ENCODE peak calls at places on chromosomes 6 and 20, in five cellular contexts. W is fibroblast of pulmonary artery; E is naive thymus-derived CD4-positive, alpha-beta T cell; R is SJSA1; N is lung. M is an unnamed sample.

GRCh38 chr6:131966443-131966842 is 15.3 kb upstream of the CCN2 start:
- DNase-seq in W (no peak), E (no peak), R (peak; percentile 30), N (peak; percentile 48), M (no peak)

GRCh38 chr6:85579581-85579980 is 14.1 kb downstream of the SNX14 start:
- DNase-seq in W (no peak), E (no peak), R (no peak), N (no peak), M (no peak)

GRCh38 chr6:53646606-53647005 is 18.9 kb downstream of the KLHL31 start:
- DNase-seq in W (no peak), E (no peak), R (no peak), N (no peak), M (no peak)

GRCh38 chr20:2150660-2151059 is 49.0 kb downstream of the STK35 start:
- DNase-seq in W (no peak), E (no peak), R (no peak), N (no peak), M (no peak)

GRCh38 chr6:37171141-37171969 is 1.4 kb downstream of the PIM1 start:
- DNase-seq in W (peak; percentile 33), E (peak; percentile 24), R (peak; percentile 44), N (peak; percentile 46), M (peak; percentile 43)

GRCh38 chr20:41476013-41476441 is 109.4 kb upstream of the EMILIN3 start:
- DNase-seq in W (peak; percentile 63), E (no peak), R (no peak), N (no peak), M (no peak)

GRCh38 chr6:83966539-83966938 is 67.0 kb upstream of the MRAP2 start:
- DNase-seq in W (no peak), E (no peak), R (no peak), N (no peak), M (no peak)

GRCh38 chr6:98976674-98977365 is 29.1 kb upstream of the FBXL4 start:
- DNase-seq in W (no peak), E (no peak), R (no peak), N (no peak), M (no peak)

GRCh38 chr6:72689107-72689954 is 67.5 kb downstream of the KCNQ5 start:
- DNase-seq in W (peak; percentile 7), E (no peak), R (no peak), N (no peak), M (no peak)

GRCh38 chr6:157096105-157096504 is 227.2 kb downstream of the TMEM242 start:
- DNase-seq in W (no peak), E (no peak), R (no peak), N (no peak), M (no peak)

GRCh38 chr20:37297066-37297736 is 7.7 kb downstream of the MANBAL start:
- DNase-seq in W (peak; percentile 73), E (no peak), R (no peak), N (no peak), M (peak; percentile 54)

GRCh38 chr20:44706371-44707258 is 8.6 kb upstream of the CCN5 start:
- DNase-seq in W (peak; percentile 33), E (no peak), R (no peak), N (no peak), M (no peak)

GRCh38 chr6:11525468-11526155 is 11.9 kb upstream of the TMEM170B start:
- DNase-seq in W (peak; percentile 72), E (no peak), R (no peak), N (peak; percentile 53), M (no peak)

GRCh38 chr6:166642646-166643045 is 15.6 kb upstream of the RPS6KA2 start:
- DNase-seq in W (no peak), E (no peak), R (no peak), N (no peak), M (no peak)

GRCh38 chr6:89950446-89950845 is 56.2 kb downstream of the GJA10 start:
- DNase-seq in W (no peak), E (no peak), R (no peak), N (no peak), M (no peak)

GRCh38 chr20:59623583-59623982 is 19.2 kb downstream of the PHACTR3 start:
- DNase-seq in W (no peak), E (no peak), R (no peak), N (no peak), M (no peak)

GRCh38 chr20:63538204-63539091 is 1.3 kb upstream of the PTK6 start:
- DNase-seq in W (peak; percentile 38), E (no peak), R (no peak), N (peak; percentile 81), M (no peak)

GRCh38 chr6:100906325-100906724 is 25.2 kb upstream of the ASCC3 start:
- DNase-seq in W (no peak), E (no peak), R (no peak), N (no peak), M (no peak)

GRCh38 chr20:2849529-2849928 is 9.0 kb downstream of the VPS16 start:
- DNase-seq in W (no peak), E (no peak), R (no peak), N (no peak), M (no peak)

GRCh38 chr6:44285552-44286284 is 15.5 kb downstream of the TMEM151B start:
- DNase-seq in W (peak; percentile 46), E (no peak), R (no peak), N (no peak), M (peak; percentile 46)

GRCh38 chr6:139531148-139531547 is 156.7 kb upstream of the CITED2 start:
- DNase-seq in W (no peak), E (no peak), R (peak; percentile 37), N (no peak), M (no peak)

GRCh38 chr6:148085651-148086321 is 256.9 kb upstream of the SASH1 start:
- DNase-seq in W (no peak), E (no peak), R (no peak), N (no peak), M (no peak)

GRCh38 chr6:91708534-91708933 is 1121.7 kb upstream of the MAP3K7 start:
- DNase-seq in W (no peak), E (no peak), R (peak; percentile 4), N (no peak), M (no peak)

GRCh38 chr6:44245912-44246662 is 814 bp upstream of the HSP90AB1 start:
- DNase-seq in W (peak; percentile 83), E (peak; percentile 83), R (peak; percentile 86), N (peak; percentile 91), M (peak; percentile 91)

GRCh38 chr20:59015812-59016711 is 3.2 kb upstream of the TUBB1 start:
- DNase-seq in W (no peak), E (no peak), R (no peak), N (peak; percentile 21), M (no peak)

GRCh38 chr6:13990830-13991229 is 66.1 kb downstream of the RNF182 start:
- DNase-seq in W (no peak), E (no peak), R (no peak), N (no peak), M (no peak)

GRCh38 chr6:158879180-158879579 is 60.0 kb upstream of the EZR start:
- DNase-seq in W (no peak), E (no peak), R (no peak), N (no peak), M (no peak)

GRCh38 chr6:122207794-122208193 is 191.7 kb upstream of the HSF2 start:
- DNase-seq in W (peak; percentile 2), E (no peak), R (no peak), N (no peak), M (no peak)

GRCh38 chr20:16446246-16446645 is 127.0 kb downstream of the KIF16B start:
- DNase-seq in W (no peak), E (no peak), R (no peak), N (no peak), M (no peak)

GRCh38 chr6:167573461-167574215 is 248.8 kb downstream of the TTLL2 start:
- DNase-seq in W (peak; percentile 86), E (no peak), R (peak; percentile 65), N (peak; percentile 27), M (no peak)

GRCh38 chr20:44748005-44748370 is 2.3 kb downstream of the KCNK15 start:
- DNase-seq in W (no peak), E (no peak), R (no peak), N (no peak), M (no peak)

GRCh38 chr6:121247386-121247785 is 86.9 kb downstream of the TBC1D32 start:
- DNase-seq in W (peak; percentile 24), E (no peak), R (no peak), N (no peak), M (peak; percentile 40)

GRCh38 chr20:19497064-19497463 is 261.0 kb upstream of the RIN2 start:
- DNase-seq in W (peak; percentile 3), E (no peak), R (peak; percentile 30), N (no peak), M (no peak)

GRCh38 chr6:28658475-28659249 is 133.0 kb downstream of the GPX5 start:
- DNase-seq in W (no peak), E (no peak), R (peak; percentile 52), N (no peak), M (peak; percentile 22)
- H3K4me3 ChIP-seq in W (peak overlapping the region; percentile 57), E (peak overlapping the region; percentile 45), R (peak overlapping the region; percentile 37), N (no peak overlapping the region), M (peak overlapping the region; percentile 94)

DNA sequence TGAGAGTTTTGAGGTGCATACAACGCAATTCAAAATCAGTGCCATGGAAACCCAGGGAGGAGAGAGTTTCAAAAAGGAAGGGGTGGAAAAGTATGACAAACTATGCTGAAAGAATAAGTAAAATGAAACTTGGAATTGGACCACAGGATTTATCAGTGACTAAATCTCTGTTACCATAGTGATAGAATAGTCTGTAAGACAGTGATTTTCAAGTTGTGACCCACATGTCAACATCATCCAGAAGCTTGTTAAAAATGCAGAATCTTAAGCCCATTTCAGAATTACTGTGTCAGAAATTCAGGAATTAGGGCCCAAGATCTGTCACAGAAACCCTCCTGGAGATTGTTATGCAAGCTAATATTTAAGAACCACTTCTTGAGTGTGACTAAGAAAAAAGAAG is 417.7 kb upstream of the JAG1 start:
- DNase-seq in W (peak; percentile 8), E (no peak), R (no peak), N (no peak), M (peak; percentile 17)
- H3K4me3 ChIP-seq in W (no peak overlapping the region), E (no peak overlapping the region), R (no peak overlapping the region), N (no peak overlapping the region), M (no peak overlapping the region)

GRCh38 chr20:8646716-8647115 is 422.2 kb upstream of the PLCB4 start:
- DNase-seq in W (peak; percentile 63), E (no peak), R (peak; percentile 96), N (no peak), M (peak; percentile 46)
- H3K4me3 ChIP-seq in W (no peak overlapping the region), E (no peak overlapping the region), R (no peak overlapping the region), N (no peak overlapping the region), M (no peak overlapping the region)

DNA sequence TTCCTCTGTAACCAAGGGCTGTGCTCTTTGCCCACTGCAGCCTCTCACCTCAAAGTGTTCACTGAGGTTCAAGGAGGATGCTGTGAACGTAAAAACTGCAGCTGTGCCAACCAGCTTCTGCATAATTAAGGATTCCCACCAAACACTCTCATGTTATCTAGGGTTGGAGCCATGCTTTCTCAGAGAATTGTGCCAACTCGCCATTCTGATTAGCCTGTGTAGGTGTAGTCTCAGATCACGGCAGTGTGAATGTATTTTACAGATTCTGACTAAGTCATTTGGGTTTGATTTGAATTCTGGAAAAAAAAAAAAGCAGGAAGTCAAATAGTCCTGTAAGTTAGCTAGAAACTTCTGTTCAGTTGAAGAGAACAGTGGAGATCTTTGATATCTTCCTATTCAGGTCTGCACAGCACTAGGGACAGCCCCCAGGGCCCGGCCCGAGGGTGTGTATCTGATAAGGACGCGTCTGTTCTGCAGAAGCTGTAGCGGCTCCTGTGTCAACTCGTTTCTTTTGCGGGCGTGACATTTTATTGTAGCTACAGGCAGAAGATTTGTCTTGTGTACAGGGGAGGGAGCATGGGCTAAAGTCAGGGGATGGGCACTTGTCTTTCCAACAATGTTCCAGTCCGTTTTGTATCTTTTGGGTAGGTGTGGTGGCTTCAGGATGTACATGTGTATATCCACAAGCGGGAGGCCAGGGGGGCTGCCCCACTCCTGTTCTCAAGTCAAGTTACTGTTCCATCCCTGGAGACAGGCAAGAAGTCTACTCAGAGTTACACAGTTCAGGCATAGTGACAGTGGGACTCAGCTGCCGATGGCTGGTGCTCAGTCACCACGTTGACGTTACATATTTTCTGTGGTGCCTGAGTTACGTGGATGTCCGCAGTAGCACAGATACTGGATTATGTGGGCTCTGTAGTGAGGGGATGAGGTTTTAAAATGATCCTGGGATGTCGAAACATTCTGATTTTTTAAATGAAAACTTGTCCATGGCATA is 12.4 kb downstream of the IRF4 start:
- DNase-seq in W (no peak), E (no peak), R (no peak), N (no peak), M (no peak)
- H3K4me3 ChIP-seq in W (no peak overlapping the region), E (peak overlapping the region; percentile 32), R (no peak overlapping the region), N (no peak overlapping the region), M (no peak overlapping the region)

M was measured in cardiac muscle cell.